ENCODE peak calls at places on chromosomes 3 and 15, in five cellular contexts. S, J, D, A and R are unnamed samples.

GRCh38 chr15:91855684-91856553 is 2.4 kb downstream of the SLCO3A1 start:
- DNase-seq in S (peak), J (peak), D (peak), A (no peak), R (no peak)

GRCh38 chr3:65448120-65448519 is 590.6 kb downstream of the MAGI1 start:
- DNase-seq in S (no peak), J (no peak), D (no peak), A (no peak), R (no peak)

GRCh38 chr3:84023842-84024241 is 934.9 kb upstream of the CADM2 start:
- DNase-seq in S (no peak), J (no peak), D (no peak), A (no peak), R (no peak)

GRCh38 chr3:130841357-130841756 is 52.5 kb upstream of the ATP2C1 start:
- DNase-seq in S (no peak), J (no peak), D (no peak), A (no peak), R (no peak)

GRCh38 chr3:157066335-157067071 is 93.4 kb downstream of the CCNL1 start:
- DNase-seq in S (no peak), J (no peak), D (no peak), A (no peak), R (no peak)

GRCh38 chr3:49124991-49125670 is 4.5 kb upstream of the USP19 start:
- DNase-seq in S (no peak), J (peak), D (peak), A (no peak), R (peak)

GRCh38 chr3:20173844-20174410 is 12.1 kb downstream of the SGO1 start:
- DNase-seq in S (no peak), J (no peak), D (peak), A (no peak), R (no peak)

GRCh38 chr3:63562323-63562722 is 90.2 kb upstream of the SNTN start:
- DNase-seq in S (no peak), J (no peak), D (no peak), A (no peak), R (no peak)

GRCh38 chr3:119497824-119498187 is 541 bp upstream of the TIMMDC1 start:
- DNase-seq in S (no peak), J (no peak), D (no peak), A (no peak), R (no peak)

GRCh38 chr15:91225728-91226127 is 125.7 kb downstream of the SV2B start:
- DNase-seq in S (no peak), J (no peak), D (no peak), A (no peak), R (no peak)

GRCh38 chr3:29764059-29764458 is 483.2 kb downstream of the RBMS3 start:
- DNase-seq in S (no peak), J (no peak), D (no peak), A (no peak), R (no peak)

GRCh38 chr3:124007186-124007585 is 15.3 kb upstream of the ROPN1 start:
- DNase-seq in S (no peak), J (no peak), D (no peak), A (no peak), R (no peak)

GRCh38 chr3:172201136-172201989 is 162.0 kb downstream of the FNDC3B start:
- DNase-seq in S (peak), J (no peak), D (no peak), A (peak), R (no peak)

GRCh38 chr15:80984856-80985255 is 4.8 kb downstream of the MESD start:
- DNase-seq in S (no peak), J (no peak), D (no peak), A (no peak), R (peak)

GRCh38 chr15:92634641-92635272 is 20.8 kb downstream of the FAM174B start:
- DNase-seq in S (no peak), J (no peak), D (peak), A (no peak), R (no peak)

GRCh38 chr3:103873897-103874545 is 1439.2 kb downstream of the ZPLD1 start:
- DNase-seq in S (no peak), J (no peak), D (no peak), A (no peak), R (no peak)

GRCh38 chr3:134404366-134404885 is 30.2 kb upstream of the AMOTL2 start:
- DNase-seq in S (no peak), J (no peak), D (no peak), A (no peak), R (no peak)

GRCh38 chr15:59953392-59953883 is 50.7 kb upstream of the FOXB1 start:
- DNase-seq in S (no peak), J (no peak), D (peak), A (no peak), R (no peak)

GRCh38 chr3:16474920-16475319 is 38.6 kb downstream of the RFTN1 start:
- DNase-seq in S (no peak), J (no peak), D (no peak), A (no peak), R (no peak)

DNA sequence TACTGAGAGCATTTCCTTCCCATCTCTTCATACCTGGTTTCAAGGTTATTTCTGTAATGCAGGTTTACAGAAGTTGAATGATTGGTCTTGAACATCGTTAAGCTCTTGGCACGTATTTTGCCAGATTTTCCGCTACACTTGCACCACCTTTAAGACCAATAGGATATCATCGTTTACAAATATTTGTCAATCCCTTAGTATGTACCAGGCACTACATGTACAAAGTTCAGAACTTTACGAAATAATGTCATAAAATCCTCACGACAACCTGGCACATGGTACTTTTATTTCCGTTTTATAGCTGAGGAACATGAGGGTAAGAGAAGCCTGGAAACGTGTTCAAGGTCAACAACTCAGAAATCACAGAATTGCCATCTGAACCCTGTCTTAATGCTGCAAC is 6.3 kb downstream of the LRRK1 start:
- DNase-seq in S (no peak), J (no peak), D (no peak), A (no peak), R (no peak)
- TF ChIP-seq CTCF in S (no peak), J (no peak), D (no peak), A (no peak), R (no peak)

DNA sequence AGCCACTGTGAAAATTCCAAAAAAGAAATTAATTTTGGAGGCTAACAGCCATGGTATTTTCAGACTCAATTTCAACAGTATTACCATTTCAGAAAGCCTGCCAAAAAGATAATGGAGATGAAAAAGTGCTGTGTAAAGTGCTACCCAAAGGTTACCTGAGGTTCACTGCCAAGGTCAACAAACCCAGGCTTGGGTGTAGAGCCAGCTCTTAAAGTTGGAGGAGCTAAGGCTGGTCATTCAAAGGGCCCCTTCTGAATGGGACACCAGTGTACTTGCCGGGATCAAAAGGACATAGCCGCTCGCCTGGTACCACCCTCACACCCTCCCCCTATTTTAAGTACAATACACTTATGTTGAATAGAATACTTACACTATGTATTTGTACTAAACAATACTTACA is 64.5 kb downstream of the ETV5 start:
- DNase-seq in S (no peak), J (no peak), D (no peak), A (no peak), R (no peak)
- H3K27ac ChIP-seq in S (no peak), J (no peak), D (no peak), A (no peak), R (no peak)

GRCh38 chr15:23629234-23629805 is 18.3 kb downstream of the MAGEL2 start:
- DNase-seq in S (peak), J (peak), D (no peak), A (no peak), R (no peak)
- TF ChIP-seq CTCF in S (peak), J (peak), D (peak), A (peak), R (peak)

GRCh38 chr3:47283596-47284364 is 1.0 kb downstream of the KLHL18 start:
- DNase-seq in S (peak), J (peak), D (no peak), A (no peak), R (peak)
- H3K27ac ChIP-seq in S (peak), J (peak), D (peak), A (peak), R (peak)

DNA sequence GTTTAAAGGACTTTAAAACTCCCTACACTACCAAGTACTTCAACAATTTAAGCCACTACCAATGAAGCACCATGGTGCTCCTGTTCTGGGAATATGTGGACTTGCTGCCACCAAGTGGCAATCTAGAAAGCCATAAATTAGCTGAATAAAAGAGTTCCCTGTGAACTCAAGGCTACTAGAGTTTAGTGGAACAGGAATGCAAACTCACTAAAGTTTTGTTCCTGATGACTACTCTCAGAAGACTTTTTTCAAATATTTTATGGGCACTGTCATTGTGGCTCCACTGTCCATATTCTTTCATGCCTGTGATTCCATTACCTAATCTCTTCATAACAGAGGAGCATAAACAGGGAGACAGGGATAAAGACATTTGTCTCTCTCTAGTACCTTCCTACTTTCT is 63.9 kb downstream of the TMCC1 start:
- DNase-seq in S (no peak), J (peak), D (peak), A (no peak), R (peak)
- TF ChIP-seq CTCF in S (peak), J (peak), D (peak), A (peak), R (peak)

DNA sequence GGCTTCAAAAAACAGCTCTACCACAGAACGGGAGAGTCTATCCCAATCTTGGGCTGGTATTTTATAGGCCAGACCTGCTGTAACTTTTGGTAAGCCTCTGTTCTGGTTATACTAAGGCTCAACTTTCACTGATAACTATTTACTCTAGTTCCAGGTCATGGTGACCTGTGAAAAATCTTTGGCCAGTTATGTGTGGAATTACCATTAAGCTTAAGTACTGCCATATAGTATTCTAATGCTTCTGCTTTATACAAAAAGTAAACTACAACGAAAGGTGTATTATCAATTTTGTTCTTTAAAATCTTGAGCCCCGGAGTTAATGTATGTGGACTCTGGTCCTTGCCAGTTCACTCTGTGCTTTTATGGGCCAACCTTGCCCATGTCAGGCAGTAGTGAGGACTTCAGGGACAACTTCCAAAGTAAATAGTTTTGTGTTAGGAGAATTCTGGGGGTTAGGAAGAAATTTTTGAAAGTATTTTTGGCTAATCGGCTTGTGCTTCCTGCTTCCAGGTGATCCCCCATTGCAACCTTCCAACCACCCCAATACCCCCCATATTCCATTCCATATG is 6.4 kb downstream of the SIAH2 start:
- DNase-seq in S (no peak), J (no peak), D (no peak), A (no peak), R (no peak)
- H3K27ac ChIP-seq in S (no peak), J (no peak), D (no peak), A (peak), R (no peak)

DNA sequence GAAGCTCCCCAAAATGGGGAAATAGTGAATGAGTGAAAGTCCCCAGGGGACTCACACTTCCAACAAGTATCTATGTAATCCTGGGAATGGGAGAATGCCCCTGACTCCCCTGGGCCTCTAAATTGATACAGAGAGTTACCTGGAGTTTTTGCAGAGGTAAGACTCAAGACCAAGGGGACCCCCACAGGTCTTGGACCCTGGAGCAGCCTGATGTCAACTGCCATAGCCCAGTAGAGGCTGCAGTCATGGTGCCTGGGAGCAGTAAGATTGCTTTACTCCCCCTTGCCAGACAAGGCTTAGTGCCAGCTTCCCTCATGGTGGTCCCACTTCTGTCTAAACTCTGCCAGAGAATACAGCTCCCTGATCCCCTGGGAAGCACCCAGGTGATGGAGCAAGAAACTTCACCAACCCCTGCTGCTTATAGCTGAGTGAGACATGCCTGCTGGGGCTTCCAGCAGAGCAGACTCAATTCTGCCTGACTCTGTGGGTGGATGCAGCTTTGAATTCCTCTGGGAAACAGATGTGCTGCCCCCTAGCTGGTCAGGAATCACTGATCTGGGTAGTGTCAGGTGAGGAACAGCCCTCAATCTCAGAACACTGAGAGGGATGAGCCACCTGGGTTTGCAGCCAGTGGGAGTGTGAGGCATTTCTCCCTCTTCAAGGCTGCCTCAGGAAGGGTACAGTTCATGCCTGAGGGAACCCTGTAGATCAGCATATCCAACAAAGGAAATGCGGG is 485.9 kb downstream of the NSUN3 start:
- DNase-seq in S (no peak), J (no peak), D (no peak), A (no peak), R (no peak)
- TF ChIP-seq CTCF in S (no peak), J (no peak), D (no peak), A (no peak), R (no peak)